ENCODE peak calls at places on chromosome 4, in seven cellular contexts. T is dermis blood vessel endothelial cell; Q is RWPE1; B is bronchial epithelial cell; F is activated effector memory CD4-positive, alpha-beta T cell treated with anti-CD3 and anti-CD28 coated beads, Interleukin-2, amount 50 U/mL, for 16 hours; W is type B pancreatic cell; N is ovary. L is an unnamed sample.

GRCh38 chr4:8538703-8539567 is 41.3 kb upstream of the GPR78 start:
- DNase-seq in W (no peak), N (no peak), T (peak; percentile 20), B (peak; percentile 93), F (no peak), Q (peak; percentile 76), L (peak; percentile 84)

GRCh38 chr4:7608043-7608442 is 173.3 kb upstream of the PSAPL1 start:
- DNase-seq in T (no peak), Q (no peak), W (no peak), F (no peak), N (no peak), B (no peak), L (no peak)

GRCh38 chr4:108115168-108115526 is 53.6 kb downstream of the LEF1 start:
- DNase-seq in F (no peak), N (no peak), Q (no peak), T (no peak), B (no peak), W (no peak), L (no peak)

GRCh38 chr4:163300445-163300844 is 32.0 kb downstream of the NPY1R start:
- DNase-seq in F (no peak), T (no peak), W (no peak), Q (no peak), B (no peak), N (no peak), L (no peak)

GRCh38 chr4:1824746-1825145 is 31.2 kb downstream of the LETM1 start:
- DNase-seq in B (no peak), W (no peak), T (no peak), Q (no peak), N (no peak), F (no peak), L (no peak)

GRCh38 chr4:109332926-109333464 is 30.5 kb upstream of the COL25A1 start:
- DNase-seq in W (no peak), N (no peak), T (peak; percentile 29), F (no peak), Q (no peak), B (no peak), L (no peak)

GRCh38 chr4:119725011-119725410 is 96.4 kb upstream of the PDE5A start:
- DNase-seq in F (no peak), W (no peak), B (no peak), N (no peak), Q (no peak), T (no peak), L (no peak)

GRCh38 chr4:4271912-4272311 is 18.0 kb downstream of the LYAR start:
- DNase-seq in W (no peak), T (no peak), Q (no peak), F (no peak), B (no peak), N (no peak), L (no peak)

GRCh38 chr4:37434469-37434868 is 189.9 kb downstream of the NWD2 start:
- DNase-seq in Q (no peak), F (no peak), T (peak; percentile 4), B (peak; percentile 33), N (no peak), W (no peak), L (no peak)

GRCh38 chr4:86493460-86493859 is 100.7 kb upstream of the PTPN13 start:
- DNase-seq in Q (no peak), F (no peak), B (peak; percentile 48), W (no peak), N (no peak), T (no peak), L (no peak)

GRCh38 chr4:64489628-64490027 is 80.4 kb upstream of the TECRL start:
- DNase-seq in B (no peak), W (no peak), Q (no peak), N (no peak), F (no peak), T (no peak), L (no peak)

GRCh38 chr4:15868816-15869413 is 69.6 kb downstream of the FGFBP1 start:
- DNase-seq in W (no peak), Q (no peak), N (no peak), F (no peak), B (no peak), T (no peak), L (no peak)

GRCh38 chr4:151529187-151529586 is 120.2 kb downstream of the FHIP1A start:
- DNase-seq in W (no peak), N (no peak), F (no peak), T (no peak), B (no peak), Q (no peak), L (no peak)

GRCh38 chr4:95415346-95415771 is 133.4 kb downstream of the UNC5C start:
- DNase-seq in W (no peak), N (no peak), F (no peak), B (peak; percentile 62), Q (no peak), T (no peak), L (no peak)

GRCh38 chr4:42398448-42399355 is 1.4 kb downstream of the SHISA3 start:
- DNase-seq in T (peak; percentile 44), F (no peak), B (no peak), W (no peak), N (no peak), Q (no peak), L (no peak)

GRCh38 chr4:113312529-113312928 is 263.1 kb downstream of the ANK2 start:
- DNase-seq in N (no peak), B (no peak), T (no peak), W (no peak), Q (no peak), F (no peak), L (no peak)

GRCh38 chr4:71074452-71075299 is 81.2 kb downstream of the DCK start:
- DNase-seq in B (no peak), W (no peak), T (peak; percentile 13), Q (no peak), F (no peak), N (no peak), L (no peak)

GRCh38 chr4:113979157-113979972 is at the start of gene ARSJ:
- DNase-seq in W (peak; percentile 74), Q (peak; percentile 67), B (peak; percentile 59), T (peak; percentile 76), F (no peak), N (peak; percentile 69), L (no peak)

GRCh38 chr4:101252721-101253120 is 94.6 kb downstream of the PPP3CA start:
- DNase-seq in W (no peak), N (no peak), Q (no peak), F (no peak), T (no peak), B (no peak), L (no peak)

GRCh38 chr4:95095352-95095974 is 337.7 kb downstream of the BMPR1B start:
- DNase-seq in W (no peak), F (no peak), B (peak; percentile 51), Q (peak; percentile 19), N (no peak), T (peak; percentile 15), L (no peak)

GRCh38 chr4:148376151-148376550 is 66.1 kb downstream of the NR3C2 start:
- DNase-seq in T (peak; percentile 84), W (no peak), F (no peak), N (peak; percentile 19), B (peak; percentile 73), Q (peak; percentile 8), L (peak; percentile 33)

GRCh38 chr4:165953181-165953580 is 80.1 kb downstream of the TLL1 start:
- DNase-seq in F (no peak), Q (no peak), T (no peak), B (no peak), N (no peak), W (no peak), L (no peak)

GRCh38 chr4:158169931-158170690 is 2.7 kb downstream of the GASK1B start:
- DNase-seq in B (no peak), F (no peak), W (no peak), T (peak; percentile 55), N (no peak), Q (no peak), L (no peak)

GRCh38 chr4:149017022-149017734 is 575.0 kb upstream of the NR3C2 start:
- DNase-seq in N (no peak), T (no peak), W (no peak), Q (no peak), F (no peak), B (no peak), L (no peak)

GRCh38 chr4:55124337-55125076 is 888 bp downstream of the KDR start:
- DNase-seq in T (peak; percentile 44), Q (no peak), N (no peak), B (no peak), W (no peak), F (no peak), L (no peak)

GRCh38 chr4:102343964-102344519 is 1.2 kb downstream of the SLC39A8 start:
- DNase-seq in B (peak; percentile 70), T (no peak), N (no peak), F (no peak), Q (peak; percentile 8), W (no peak), L (no peak)

GRCh38 chr4:76772498-76773106 is 125.3 kb downstream of the SOWAHB start:
- DNase-seq in T (peak; percentile 55), B (peak; percentile 51), W (no peak), N (no peak), Q (no peak), F (no peak), L (no peak)

GRCh38 chr4:184812651-184813181 is 13.1 kb downstream of the ACSL1 start:
- DNase-seq in W (no peak), B (peak; percentile 55), N (no peak), Q (peak; percentile 38), F (no peak), T (no peak), L (no peak)

GRCh38 chr4:164501074-164501473 is 252.9 kb upstream of the SMIM31 start:
- DNase-seq in W (no peak), N (no peak), B (peak; percentile 83), F (no peak), Q (peak; percentile 39), T (no peak), L (no peak)

GRCh38 chr4:187770345-187770744 is 225.2 kb upstream of the ZFP42 start:
- DNase-seq in T (no peak), W (no peak), Q (no peak), N (no peak), F (no peak), B (no peak), L (no peak)

GRCh38 chr4:1367230-1367935 is 20.4 kb downstream of the UVSSA start:
- DNase-seq in T (no peak), W (no peak), Q (no peak), N (no peak), F (peak; percentile 33), B (no peak), L (no peak)

GRCh38 chr4:139011220-139011950 is 4.2 kb upstream of the NOCT start:
- DNase-seq in B (no peak), W (no peak), F (no peak), N (no peak), T (no peak), Q (no peak), L (no peak)

GRCh38 chr4:146932111-146932510 is 13.6 kb downstream of the TTC29 start:
- DNase-seq in T (no peak), Q (no peak), B (peak; percentile 15), W (no peak), N (no peak), F (no peak), L (no peak)

L was measured in epithelial cell of prostate.